ENCODE peak calls at places on chromosomes 5 and 9, in five cellular contexts. A, U, W, I and O are unnamed samples.
A peak's percentile ranks its signal among the peaks of the same experiment; 100 is the strongest.

GRCh38 chr9:98706651-98707103 is 2.1 kb downstream of the GABBR2 start:
- DNase-seq in W (no peak), U (no peak), A (peak; percentile 52), I (no peak), O (no peak)

GRCh38 chr9:132546148-132547051 is 36.0 kb upstream of the BARHL1 start:
- DNase-seq in A (no peak), I (peak; percentile 96), W (peak; percentile 50), U (no peak), O (peak; percentile 55)

GRCh38 chr5:34053133-34053532 is 10.1 kb upstream of the C1QTNF3 start:
- DNase-seq in I (no peak), A (peak; percentile 78), U (no peak), W (no peak), O (no peak)

GRCh38 chr9:133527444-133527920 is 2.7 kb upstream of the MYMK start:
- DNase-seq in U (no peak), I (peak; percentile 71), W (no peak), A (no peak), O (no peak)

GRCh38 chr5:82396871-82397514 is 118.8 kb upstream of the RPS23 start:
- DNase-seq in A (peak; percentile 99), W (peak; percentile 23), U (no peak), I (peak; percentile 68), O (peak; percentile 78)

GRCh38 chr9:80117031-80117430 is 545.3 kb downstream of the TLE4 start:
- DNase-seq in W (no peak), I (no peak), U (no peak), A (no peak), O (no peak)

GRCh38 chr5:66824476-66824875 is 228.3 kb downstream of the MAST4 start:
- DNase-seq in A (no peak), U (no peak), W (no peak), I (no peak), O (no peak)

GRCh38 chr5:50699737-50700136 is 33.3 kb downstream of the PARP8 start:
- DNase-seq in A (peak; percentile 32), U (no peak), I (no peak), W (no peak), O (no peak)

GRCh38 chr5:97021416-97021815 is 85.5 kb downstream of the LNPEP start:
- DNase-seq in U (no peak), I (no peak), A (no peak), W (no peak), O (no peak)

GRCh38 chr5:97022898-97023297 is 87.0 kb downstream of the LNPEP start:
- DNase-seq in U (no peak), I (no peak), A (no peak), W (no peak), O (no peak)

GRCh38 chr5:97019435-97020117 is 83.7 kb downstream of the LNPEP start:
- DNase-seq in I (no peak), A (peak; percentile 34), W (no peak), U (no peak), O (no peak)
- TF ChIP-seq RCOR1 in I (no peak), A (no peak), W (no peak), U (no peak), O (no peak)

GRCh38 chr5:170126626-170127025 is 20.9 kb downstream of the FOXI1 start:
- DNase-seq in I (no peak), W (no peak), A (no peak), U (no peak), O (no peak)

GRCh38 chr5:170126061-170126460 is 20.4 kb downstream of the FOXI1 start:
- DNase-seq in I (no peak), W (no peak), A (no peak), U (no peak), O (no peak)

GRCh38 chr5:170120576-170120975 is 14.9 kb downstream of the FOXI1 start:
- DNase-seq in W (no peak), A (peak; percentile 85), U (no peak), I (no peak), O (peak; percentile 4)

GRCh38 chr5:170117736-170118135 is 12.0 kb downstream of the FOXI1 start:
- DNase-seq in I (no peak), U (no peak), W (no peak), A (no peak), O (no peak)

DNA sequence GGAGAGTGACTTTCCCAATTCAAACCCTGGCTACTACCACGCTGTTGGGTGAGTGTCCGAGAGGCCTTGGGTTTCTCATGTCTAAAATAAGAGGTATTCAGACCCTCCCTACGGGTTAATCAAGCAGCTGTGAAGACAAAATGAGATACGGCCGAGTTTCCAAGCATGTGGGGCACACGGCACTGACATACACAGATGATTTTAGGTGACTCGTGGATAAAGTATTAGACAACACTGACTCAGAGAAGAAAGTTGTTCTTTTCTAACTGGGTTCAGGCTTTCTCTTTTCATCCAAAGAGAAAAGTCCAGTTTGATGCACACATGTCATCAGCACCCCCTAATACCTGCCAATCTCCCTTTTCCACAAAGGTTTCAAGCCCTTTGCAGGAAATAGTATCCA is 15.6 kb downstream of the FOXI1 start:
- DNase-seq in U (no peak), I (no peak), W (no peak), A (peak; percentile 56), O (no peak)
- TF ChIP-seq RCOR1 in U (no peak), I (no peak), W (no peak), A (no peak), O (no peak)

GRCh38 chr9:19432473-19432872 is 23.7 kb downstream of the ACER2 start:
- DNase-seq in A (no peak), W (no peak), I (no peak), U (no peak), O (no peak)
- TF ChIP-seq RCOR1 in A (no peak), W (no peak), I (no peak), U (no peak), O (no peak)

GRCh38 chr9:128409998-128410397 is 10.7 kb upstream of the CERCAM start:
- DNase-seq in A (no peak), W (no peak), U (no peak), I (no peak), O (peak; percentile 48)

GRCh38 chr9:128411373-128412119 is 9.1 kb upstream of the CERCAM start:
- DNase-seq in I (no peak), A (no peak), W (no peak), U (no peak), O (no peak)

GRCh38 chr9:128406848-128407391 is 13.7 kb upstream of the CERCAM start:
- DNase-seq in W (no peak), A (peak; percentile 50), I (no peak), U (no peak), O (no peak)

GRCh38 chr9:128408963-128409431 is 11.7 kb upstream of the CERCAM start:
- DNase-seq in W (no peak), U (no peak), A (no peak), I (no peak), O (no peak)

GRCh38 chr9:128409450-128409849 is 11.2 kb upstream of the CERCAM start:
- DNase-seq in W (no peak), U (no peak), I (no peak), A (no peak), O (no peak)
- TF ChIP-seq RCOR1 in W (no peak), U (no peak), I (no peak), A (no peak), O (no peak)

DNA sequence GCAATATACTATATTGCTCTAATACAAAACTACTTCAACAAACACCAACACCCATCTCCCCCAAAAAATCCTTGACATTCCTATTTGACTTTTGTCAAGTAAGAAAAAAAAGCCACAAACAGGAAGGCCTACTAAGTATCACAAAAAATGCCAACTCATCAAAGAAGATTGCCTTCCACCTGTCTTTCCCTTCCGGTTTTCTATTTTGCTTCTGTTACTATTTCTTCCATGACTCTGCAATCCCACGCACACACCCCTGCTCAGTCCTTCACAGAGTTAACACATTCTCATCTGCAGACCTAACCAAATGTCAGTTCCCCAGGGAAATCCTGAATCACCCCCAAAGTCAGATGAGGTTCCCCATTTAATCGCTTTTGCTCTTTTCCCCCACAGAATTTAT is 15.2 kb downstream of the LPAR1 start:
- DNase-seq in U (no peak), A (no peak), I (no peak), W (no peak), O (no peak)
- TF ChIP-seq RCOR1 in U (no peak), A (no peak), I (no peak), W (no peak), O (no peak)

GRCh38 chr5:127923804-127924570 is 159.6 kb upstream of the SLC12A2 start:
- DNase-seq in W (no peak), I (no peak), A (no peak), U (no peak), O (no peak)

GRCh38 chr5:127925916-127926315 is 157.7 kb upstream of the SLC12A2 start:
- DNase-seq in A (no peak), I (no peak), U (no peak), W (no peak), O (no peak)

GRCh38 chr5:127926974-127927373 is 156.6 kb upstream of the SLC12A2 start:
- DNase-seq in I (no peak), U (no peak), W (no peak), A (no peak), O (no peak)

GRCh38 chr5:127922603-127923002 is 161.0 kb upstream of the SLC12A2 start:
- DNase-seq in W (no peak), I (no peak), U (no peak), A (peak; percentile 10), O (no peak)

GRCh38 chr5:127924606-127925005 is 159.0 kb upstream of the SLC12A2 start:
- DNase-seq in A (no peak), I (no peak), U (no peak), W (no peak), O (no peak)
- TF ChIP-seq RCOR1 in A (no peak), I (no peak), U (no peak), W (no peak), O (no peak)

GRCh38 chr9:126750941-126751725 is 53.7 kb upstream of the ZBTB43 start:
- DNase-seq in U (no peak), A (no peak), W (no peak), I (no peak), O (no peak)
- TF ChIP-seq RCOR1 in U (no peak), A (no peak), W (no peak), I (no peak), O (no peak)

GRCh38 chr5:123414975-123415374 is 8.2 kb downstream of the CEP120 start:
- DNase-seq in W (no peak), A (no peak), I (no peak), U (no peak), O (no peak)

GRCh38 chr5:123412206-123412605 is 11.0 kb downstream of the CEP120 start:
- DNase-seq in U (no peak), A (no peak), W (no peak), I (no peak), O (no peak)
- TF ChIP-seq RCOR1 in U (no peak), A (no peak), W (no peak), I (no peak), O (no peak)

GRCh38 chr9:114002986-114003740 is 74.9 kb downstream of the AMBP start:
- DNase-seq in A (no peak), I (no peak), U (no peak), W (no peak), O (no peak)
- TF ChIP-seq RCOR1 in A (no peak), I (no peak), U (no peak), W (no peak), O (no peak)

GRCh38 chr5:96609369-96609768 is 52.8 kb upstream of the CAST start:
- DNase-seq in U (no peak), W (no peak), A (no peak), I (no peak), O (no peak)
- TF ChIP-seq RCOR1 in U (no peak), W (no peak), A (no peak), I (no peak), O (no peak)